ENCODE peak calls at places on chromosome 5, in five cellular contexts. Q, L, G, B and N are unnamed samples.
A peak's percentile ranks its signal among the peaks of the same experiment; 100 is the strongest.

GRCh38 chr5:63043792-63044191 is 465.2 kb downstream of the LRRC70 start:
- DNase-seq in Q (no peak), L (no peak), G (no peak), B (no peak), N (no peak)

GRCh38 chr5:139146809-139147742 is 51.1 kb downstream of the SIL1 start:
- DNase-seq in Q (no peak), L (no peak), G (peak; percentile 57), B (peak; percentile 73), N (no peak)

GRCh38 chr5:53607896-53608295 is 47.5 kb downstream of the NDUFS4 start:
- DNase-seq in Q (no peak), L (no peak), G (peak; percentile 45), B (no peak), N (no peak)

GRCh38 chr5:168023190-168023589 is 268.3 kb upstream of the WWC1 start:
- DNase-seq in Q (no peak), L (no peak), G (peak; percentile 4), B (no peak), N (no peak)

GRCh38 chr5:94361832-94362754 is 256.3 kb downstream of the KIAA0825 start:
- DNase-seq in Q (no peak), L (no peak), G (no peak), B (no peak), N (peak; percentile 25)

GRCh38 chr5:151904127-151904526 is 20.5 kb downstream of the GLRA1 start:
- DNase-seq in Q (no peak), L (no peak), G (no peak), B (no peak), N (no peak)

GRCh38 chr5:168128556-168128955 is 162.9 kb upstream of the WWC1 start:
- DNase-seq in Q (no peak), L (no peak), G (peak; percentile 5), B (no peak), N (no peak)

GRCh38 chr5:181241393-181241975 is 2.2 kb downstream of the RACK1 start:
- DNase-seq in Q (no peak), L (peak; percentile 90), G (peak; percentile 85), B (no peak), N (no peak)